ENCODE peak calls at places on chromosomes 13 and 19, in four cellular contexts. N is HL-60, P is GM12878, A is K562. G is an unnamed sample.

GRCh38 chr19:55094456-55095259 is 19.0 kb downstream of the EPS8L1 start:
- DNase-seq in N (no peak), P (no peak), A (peak), G (no peak)

GRCh38 chr19:23404676-23405075 is 9.4 kb upstream of the ZNF91 start:
- DNase-seq in N (no peak), P (no peak), A (no peak), G (no peak)

GRCh38 chr13:93066187-93066586 is 160.4 kb upstream of the GPC6 start:
- DNase-seq in N (no peak), P (no peak), A (no peak), G (no peak)

GRCh38 chr19:40335855-40336700 is 12.1 kb downstream of the C19orf47 start:
- DNase-seq in N (no peak), P (no peak), A (no peak), G (no peak)

GRCh38 chr13:37995052-37995451 is 125.5 kb upstream of the TRPC4 start:
- DNase-seq in N (no peak), P (no peak), A (no peak), G (no peak)

GRCh38 chr19:6678690-6679109 is 8.7 kb upstream of the TNFSF14 start:
- DNase-seq in N (no peak), P (no peak), A (no peak), G (no peak)

GRCh38 chr13:93843082-93843481 is 616.5 kb downstream of the GPC6 start:
- DNase-seq in N (no peak), P (no peak), A (no peak), G (no peak)

GRCh38 chr13:106594986-106595385 is 27.0 kb upstream of the ARGLU1 start:
- DNase-seq in N (no peak), P (no peak), A (no peak), G (no peak)

GRCh38 chr13:94033098-94033497 is 446.4 kb downstream of the DCT start:
- DNase-seq in N (no peak), P (no peak), A (no peak), G (no peak)

GRCh38 chr19:35309481-35310279 is 17.7 kb downstream of the MAG start:
- DNase-seq in N (no peak), P (no peak), A (peak), G (no peak)

GRCh38 chr19:48530770-48531169 is 19.1 kb upstream of the LMTK3 start:
- DNase-seq in N (no peak), P (no peak), A (no peak), G (no peak)

GRCh38 chr13:26010487-26011207 is 41.2 kb downstream of the SHISA2 start:
- DNase-seq in N (no peak), P (no peak), A (no peak), G (no peak)

GRCh38 chr13:39512687-39513086 is 90.3 kb downstream of the LHFPL6 start:
- DNase-seq in N (no peak), P (no peak), A (no peak), G (no peak)

GRCh38 chr19:11422163-11423068 is 3.3 kb upstream of the RGL3 start:
- DNase-seq in N (peak), P (peak), A (peak), G (peak)

GRCh38 chr13:71055644-71056043 is 811.4 kb downstream of the DACH1 start:
- DNase-seq in N (no peak), P (no peak), A (no peak), G (no peak)

GRCh38 chr19:38387550-38388309 is at the start of gene GGN:
- DNase-seq in N (peak), P (no peak), A (peak), G (peak)

GRCh38 chr13:112619730-112620639 is 32.0 kb upstream of the TUBGCP3 start:
- DNase-seq in N (no peak), P (no peak), A (peak), G (no peak)

GRCh38 chr13:26502826-26503225 is 54.7 kb upstream of the WASF3 start:
- DNase-seq in N (no peak), P (no peak), A (no peak), G (no peak)

GRCh38 chr13:39036212-39036611 is 1.7 kb downstream of the PROSER1 start:
- DNase-seq in N (peak), P (no peak), A (no peak), G (no peak)

GRCh38 chr13:110363009-110363408 is 55.9 kb downstream of the COL4A2 start:
- DNase-seq in N (no peak), P (no peak), A (no peak), G (no peak)

GRCh38 chr19:55248166-55248675 is 10.6 kb downstream of the PPP6R1 start:
- DNase-seq in N (no peak), P (no peak), A (no peak), G (no peak)

GRCh38 chr19:54653181-54653809 is 9.5 kb upstream of the LILRB4 start:
- DNase-seq in N (no peak), P (no peak), A (peak), G (no peak)

GRCh38 chr13:79527698-79528097 is 46.7 kb downstream of the NDFIP2 start:
- DNase-seq in N (no peak), P (no peak), A (no peak), G (no peak)

GRCh38 chr13:82772802-82773201 is 1109.5 kb downstream of the SLITRK1 start:
- DNase-seq in N (no peak), P (no peak), A (no peak), G (no peak)

GRCh38 chr19:38210458-38210987 is 13.5 kb downstream of the DPF1 start:
- DNase-seq in N (no peak), P (no peak), A (no peak), G (no peak)

GRCh38 chr13:24642236-24642635 is 38.0 kb upstream of the ATP12A start:
- DNase-seq in N (no peak), P (no peak), A (no peak), G (no peak)

GRCh38 chr13:109476001-109476400 is 310.4 kb downstream of the IRS2 start:
- DNase-seq in N (no peak), P (no peak), A (no peak), G (no peak)

GRCh38 chr13:46146898-46147297 is 35.1 kb downstream of the LCP1 start:
- DNase-seq in N (no peak), P (no peak), A (no peak), G (no peak)

GRCh38 chr19:27672309-27673047 is 1540.5 kb downstream of the UQCRFS1 start:
- DNase-seq in N (no peak), P (no peak), A (no peak), G (no peak)

GRCh38 chr19:22814124-22814523 is 18.0 kb upstream of the ZNF723 start:
- DNase-seq in N (no peak), P (no peak), A (no peak), G (no peak)

GRCh38 chr19:46413262-46414031 is at the start of gene CCDC8:
- DNase-seq in N (no peak), P (no peak), A (peak), G (no peak)

GRCh38 chr19:35696835-35697234 is 7.5 kb upstream of the ZBTB32 start:
- DNase-seq in N (no peak), P (peak), A (no peak), G (no peak)

GRCh38 chr13:111926501-111927180 is 140.3 kb upstream of the SOX1 start:
- DNase-seq in N (no peak), P (no peak), A (no peak), G (no peak)

GRCh38 chr19:36418287-36419001 is at the start of gene ZFP82:
- DNase-seq in N (peak), P (peak), A (peak), G (peak)

GRCh38 chr19:9885077-9885552 is 50.0 kb downstream of the PIN1 start:
- DNase-seq in N (no peak), P (no peak), A (no peak), G (no peak)

GRCh38 chr19:38508507-38508906 is 75.0 kb downstream of the RYR1 start:
- DNase-seq in N (no peak), P (no peak), A (no peak), G (no peak)

GRCh38 chr13:23432589-23432988 is 913 bp downstream of the SACS start:
- DNase-seq in N (no peak), P (no peak), A (no peak), G (no peak)

GRCh38 chr13:113863511-113864302 is at the start of gene GAS6:
- DNase-seq in N (no peak), P (no peak), A (peak), G (peak)
- TF ChIP-seq SPI1 in N (no peak), P (no peak), A (no peak), G (no peak)

GRCh38 chr19:628168-628567 is 5.2 kb downstream of the POLRMT start:
- DNase-seq in N (no peak), P (no peak), A (no peak), G (no peak)
- TF ChIP-seq SPI1 in N (no peak), P (no peak), A (no peak), G (no peak)

DNA sequence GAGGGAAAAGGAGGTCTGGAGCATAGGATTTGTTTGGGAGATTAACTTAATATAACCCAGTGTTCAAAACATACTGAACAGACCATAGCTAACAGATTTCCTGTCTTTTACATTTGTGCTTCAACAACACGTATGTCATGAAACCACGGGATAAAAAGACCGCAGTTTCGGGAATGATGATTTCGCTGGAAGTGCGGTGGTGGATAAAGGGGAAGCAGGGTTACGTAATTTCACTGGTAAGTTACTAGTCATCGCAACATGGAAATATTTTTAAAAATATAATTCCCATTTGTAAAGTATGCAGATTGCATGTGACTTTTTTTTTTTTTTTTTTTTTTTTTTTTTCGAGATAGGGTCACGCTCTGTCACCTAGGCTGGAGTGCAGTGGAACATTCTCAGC is 237.4 kb downstream of the LMO7 start:
- DNase-seq in N (no peak), P (no peak), A (no peak), G (no peak)
- TF ChIP-seq SPI1 in N (no peak), P (no peak), A (no peak), G (no peak)

GRCh38 chr13:98448642-98448928 is 128.3 kb downstream of the STK24 start:
- DNase-seq in N (no peak), P (no peak), A (no peak), G (no peak)

GRCh38 chr13:98449273-98449672 is 127.6 kb downstream of the STK24 start:
- DNase-seq in N (no peak), P (no peak), A (no peak), G (no peak)

GRCh38 chr13:98450012-98450411 is 126.9 kb downstream of the STK24 start:
- DNase-seq in N (no peak), P (no peak), A (no peak), G (no peak)

GRCh38 chr13:98451676-98452105 is 125.2 kb downstream of the STK24 start:
- DNase-seq in N (no peak), P (no peak), A (no peak), G (no peak)

DNA sequence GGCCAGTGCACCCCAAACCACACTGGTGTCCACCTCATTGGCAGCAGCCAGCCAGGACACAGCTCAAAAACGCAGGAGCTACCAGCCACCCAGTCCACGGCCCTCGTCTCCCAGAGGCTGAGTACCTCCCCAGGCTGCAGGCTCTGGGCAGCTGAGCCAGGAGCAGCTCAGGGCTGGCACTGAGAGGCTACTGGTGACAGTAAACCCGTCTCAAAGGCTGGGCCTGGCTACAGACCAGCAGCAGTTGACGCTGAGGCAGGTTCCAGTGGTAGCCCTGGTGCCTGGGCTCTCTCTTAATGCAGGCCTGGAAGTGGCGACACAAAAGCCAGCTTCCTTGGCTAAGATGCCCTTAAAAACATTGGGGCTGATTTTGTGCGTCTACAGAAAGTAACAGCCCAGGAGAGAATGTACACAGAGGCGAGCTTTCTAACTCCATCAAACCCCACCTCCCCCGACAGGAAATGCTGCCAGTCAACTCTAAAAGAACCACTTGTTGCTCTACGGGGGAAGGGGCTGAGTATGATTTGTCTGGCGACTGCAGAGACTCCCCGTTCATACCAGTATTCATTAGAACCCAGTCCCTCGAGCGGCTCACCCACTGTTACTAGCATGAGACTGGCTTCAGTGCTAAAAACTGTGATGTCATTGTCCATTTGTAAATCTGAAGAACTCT is 126.3 kb downstream of the STK24 start:
- DNase-seq in N (no peak), P (no peak), A (no peak), G (no peak)
- TF ChIP-seq SPI1 in N (no peak), P (no peak), A (no peak), G (no peak)

DNA sequence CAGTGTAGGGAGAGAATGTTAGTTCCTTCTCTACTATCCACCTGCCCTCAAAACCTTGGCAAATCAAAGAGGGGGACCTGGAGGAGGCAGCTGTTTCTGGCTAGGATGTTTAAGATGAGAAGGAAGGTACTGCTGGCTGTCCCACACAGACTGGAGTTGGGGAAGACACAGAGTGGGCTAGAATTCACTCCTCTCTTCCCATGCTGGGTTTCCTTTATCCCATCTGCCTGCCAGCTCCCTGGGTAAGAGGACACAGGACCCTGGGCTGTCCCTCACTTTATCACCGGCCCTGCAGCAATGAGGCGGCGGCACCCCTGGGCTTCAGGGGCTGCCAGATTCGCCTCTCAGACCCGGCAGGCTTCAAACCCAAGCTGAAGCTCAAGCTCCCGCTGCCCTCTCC is 69.5 kb downstream of the KLF2 start:
- DNase-seq in N (no peak), P (no peak), A (no peak), G (no peak)
- TF ChIP-seq SPI1 in N (no peak), P (no peak), A (no peak), G (no peak)